ENCODE peak calls at places on chromosomes 5 and 9, in six cellular contexts. M is left ventricle myocardium inferior, H is endothelial cell, A is ovary, I is psoas muscle, S is fibroblast of the aortic adventitia. O is an unnamed sample.

GRCh38 chr5:59540366-59540765 is 353.2 kb downstream of the PDE4D start:
- DNase-seq in A (no peak), M (no peak), S (no peak), H (no peak), I (no peak), O (no peak)

GRCh38 chr5:9239071-9239470 is 306.8 kb downstream of the SEMA5A start:
- DNase-seq in M (no peak), H (no peak), I (no peak), S (peak; percentile 66), A (no peak), O (no peak)

GRCh38 chr9:22147818-22148573 is 138.9 kb upstream of the CDKN2B start:
- DNase-seq in I (no peak), M (no peak), H (no peak), A (no peak), S (peak; percentile 93), O (no peak)

GRCh38 chr9:108743901-108744371 is 111.8 kb downstream of the ACTL7B start:
- DNase-seq in S (no peak), M (no peak), I (no peak), A (no peak), H (no peak), O (no peak)

GRCh38 chr5:65954200-65954599 is 27.8 kb downstream of the ERBIN start:
- DNase-seq in S (no peak), H (no peak), M (no peak), I (no peak), A (no peak), O (no peak)

GRCh38 chr5:59206132-59206581 is 623.3 kb downstream of the RAB3C start:
- DNase-seq in A (no peak), H (no peak), I (no peak), M (no peak), S (peak; percentile 60), O (no peak)

GRCh38 chr5:65440456-65440855 is 41.3 kb downstream of the ADAMTS6 start:
- DNase-seq in M (no peak), I (no peak), H (no peak), A (no peak), S (no peak), O (no peak)

GRCh38 chr9:95336281-95336680 is 18.8 kb upstream of the FANCC start:
- DNase-seq in M (no peak), H (no peak), I (no peak), A (no peak), S (peak; percentile 20), O (peak; percentile 61)

GRCh38 chr5:181086410-181087229 is 44.3 kb downstream of the OR2V1 start:
- DNase-seq in A (no peak), M (no peak), H (no peak), S (no peak), I (no peak), O (no peak)

GRCh38 chr9:76699966-76700365 is 64.3 kb upstream of the PCA3 start:
- DNase-seq in M (no peak), I (no peak), S (peak; percentile 91), H (no peak), A (no peak), O (no peak)

GRCh38 chr9:131762356-131762932 is 22.6 kb upstream of the RAPGEF1 start:
- DNase-seq in H (peak; percentile 89), I (peak; percentile 87), M (peak; percentile 75), A (peak; percentile 55), S (peak; percentile 45), O (peak; percentile 79)

GRCh38 chr5:64691333-64691732 is 1.0 kb downstream of the SHISAL2B start:
- DNase-seq in I (no peak), S (peak; percentile 1), M (no peak), H (no peak), A (no peak), O (no peak)

GRCh38 chr9:89440548-89440947 is 57.4 kb downstream of the SEMA4D start:
- DNase-seq in H (no peak), I (peak; percentile 91), A (no peak), S (no peak), M (peak; percentile 29), O (no peak)

GRCh38 chr5:168366124-168366523 is 74.7 kb downstream of the WWC1 start:
- DNase-seq in A (no peak), M (no peak), I (no peak), S (peak; percentile 73), H (peak; percentile 9), O (no peak)

GRCh38 chr9:99253772-99254431 is 31.8 kb downstream of the SEC61B start:
- DNase-seq in H (no peak), M (no peak), A (no peak), I (no peak), S (no peak), O (no peak)

DNA sequence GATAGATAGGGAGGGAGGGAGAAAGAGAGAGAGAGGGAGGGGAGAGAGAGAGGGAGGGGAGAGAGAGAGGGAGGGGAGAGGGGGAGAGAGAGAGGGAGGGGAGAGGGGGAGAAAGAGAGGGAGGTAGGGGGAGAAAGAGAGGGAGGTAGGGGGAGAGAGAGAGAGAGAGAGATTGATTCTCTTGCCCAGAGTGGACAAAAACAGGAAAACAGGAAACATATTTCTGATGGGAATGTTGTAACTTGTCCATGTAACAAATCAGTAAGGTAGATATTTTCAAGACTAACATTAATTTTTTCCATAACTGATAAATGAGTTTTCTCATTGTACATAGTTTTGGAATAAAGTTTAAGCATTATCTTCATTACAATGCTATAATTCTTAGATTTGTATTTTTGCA is 811.7 kb upstream of the GRAMD2B start:
- DNase-seq in I (no peak), H (no peak), A (no peak), S (no peak), M (no peak), O (no peak)
- TF ChIP-seq CTCF in I (no peak), H (no peak), A (no peak), S (no peak), M (no peak), O (no peak)

GRCh38 chr5:135830384-135831275 is 3.8 kb upstream of the SLC25A48 start:
- DNase-seq in H (no peak), S (no peak), M (no peak), I (no peak), A (no peak), O (no peak)
- TF ChIP-seq CTCF in H (peak; percentile 28), S (no peak), M (no peak), I (no peak), A (no peak), O (no peak)

GRCh38 chr5:38994329-38994927 is 79.8 kb downstream of the RICTOR start:
- DNase-seq in H (peak; percentile 34), S (peak; percentile 84), M (no peak), A (no peak), I (no peak), O (no peak)
- TF ChIP-seq CTCF in H (peak; percentile 28), S (peak; percentile 60), M (peak; percentile 68), A (peak; percentile 13), I (peak; percentile 44), O (peak; percentile 53)

DNA sequence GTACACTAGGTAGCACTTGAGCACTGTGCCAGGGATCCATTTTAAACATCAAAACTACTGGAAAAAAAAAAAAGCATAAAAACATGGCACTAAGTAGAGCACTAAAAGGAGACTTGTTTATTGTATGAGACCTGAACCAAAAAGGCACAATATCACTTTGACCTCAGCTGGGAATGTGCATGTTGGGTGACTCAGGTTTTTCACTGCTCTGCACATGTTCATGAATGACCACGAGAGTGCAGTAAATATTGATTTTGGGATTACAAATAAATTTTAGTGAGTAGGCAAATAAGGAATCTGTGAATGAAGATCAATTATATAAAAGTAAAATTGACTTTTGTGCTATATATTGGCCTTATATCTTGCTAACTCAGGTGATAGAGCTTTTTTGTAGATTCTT is 11.8 kb downstream of the RMI1 start:
- DNase-seq in S (no peak), M (no peak), A (no peak), H (no peak), I (no peak), O (no peak)
- TF ChIP-seq CTCF in S (no peak), M (no peak), A (no peak), H (no peak), I (no peak), O (peak; percentile 28)

O was measured in right lobe of liver.